ENCODE peak calls at places on chromosome 20, in ten cellular contexts. Y is fibroblast of lung; Z is astrocyte of the spinal cord; M is kidney epithelial cell; S is cardiac muscle cell; F is right atrium auricular region; C is CD8-positive, alpha-beta T cell; T is GM12865; Q is CD4-positive, alpha-beta memory T cell; N is stomach. B is an unnamed sample.

GRCh38 chr20:15045246-15045645 is 707.8 kb upstream of the FLRT3 start:
- DNase-seq in Y (peak), Z (no peak), M (no peak), S (peak), F (peak), C (no peak), T (no peak), Q (no peak), N (no peak), B (no peak)

GRCh38 chr20:37856932-37857660 is 45.8 kb upstream of the VSTM2L start:
- DNase-seq in Y (peak), Z (peak), M (no peak), S (peak), F (no peak), C (no peak), T (peak), Q (no peak), N (no peak), B (no peak)

GRCh38 chr20:38843346-38843745 is 37.8 kb downstream of the PPP1R16B start:
- DNase-seq in Y (no peak), Z (no peak), M (no peak), S (no peak), F (no peak), C (no peak), T (peak), Q (peak), N (no peak), B (no peak)

GRCh38 chr20:11919571-11919970 is 1.9 kb downstream of the BTBD3 start:
- DNase-seq in Y (no peak), Z (no peak), M (no peak), S (no peak), F (no peak), C (no peak), T (no peak), Q (no peak), N (no peak), B (no peak)

GRCh38 chr20:47392015-47392720 is 35.7 kb upstream of the ZMYND8 start:
- DNase-seq in Y (peak), Z (peak), M (peak), S (peak), F (peak), C (no peak), T (peak), Q (no peak), N (peak), B (no peak)

GRCh38 chr20:43942661-43943285 is 28.1 kb downstream of the TOX2 start:
- DNase-seq in Y (peak), Z (peak), M (peak), S (peak), F (no peak), C (no peak), T (peak), Q (no peak), N (no peak), B (peak)

GRCh38 chr20:3115190-3116107 is 30.9 kb upstream of the AVP start:
- DNase-seq in Y (peak), Z (peak), M (peak), S (peak), F (no peak), C (peak), T (peak), Q (no peak), N (no peak), B (peak)

GRCh38 chr20:47181056-47181862 is 175.2 kb downstream of the ZMYND8 start:
- DNase-seq in Y (peak), Z (peak), M (peak), S (peak), F (no peak), C (no peak), T (peak), Q (no peak), N (peak), B (peak)

GRCh38 chr20:4154958-4155411 is 139.6 kb upstream of the RNF24 start:
- DNase-seq in Y (no peak), Z (no peak), M (no peak), S (no peak), F (no peak), C (peak), T (no peak), Q (no peak), N (peak), B (no peak)

GRCh38 chr20:23350855-23351838 is 556 bp downstream of the NXT1 start:
- DNase-seq in Y (peak), Z (peak), M (no peak), S (peak), F (peak), C (peak), T (peak), Q (peak), N (peak), B (peak)

GRCh38 chr20:20548527-20549266 is 163.7 kb downstream of the RALGAPA2 start:
- DNase-seq in Y (no peak), Z (no peak), M (no peak), S (no peak), F (no peak), C (no peak), T (no peak), Q (no peak), N (peak), B (no peak)

GRCh38 chr20:51910202-51911050 is 108.1 kb upstream of the SALL4 start:
- DNase-seq in Y (no peak), Z (peak), M (no peak), S (no peak), F (no peak), C (no peak), T (no peak), Q (no peak), N (no peak), B (no peak)

GRCh38 chr20:38175221-38176030 is 10.4 kb upstream of the TGM2 start:
- DNase-seq in Y (no peak), Z (no peak), M (no peak), S (no peak), F (no peak), C (no peak), T (no peak), Q (no peak), N (no peak), B (no peak)

GRCh38 chr20:21105429-21106170 is 558 bp downstream of the LINC00237 start:
- DNase-seq in Y (no peak), Z (no peak), M (no peak), S (no peak), F (no peak), C (no peak), T (no peak), Q (no peak), N (no peak), B (no peak)

GRCh38 chr20:16404640-16405039 is 168.6 kb downstream of the KIF16B start:
- DNase-seq in Y (no peak), Z (no peak), M (no peak), S (no peak), F (no peak), C (no peak), T (no peak), Q (no peak), N (no peak), B (no peak)

GRCh38 chr20:44448753-44449546 is 26.7 kb upstream of the TTPAL start:
- DNase-seq in Y (no peak), Z (no peak), M (no peak), S (peak), F (no peak), C (no peak), T (peak), Q (no peak), N (no peak), B (peak)

GRCh38 chr20:40304119-40304518 is 384.9 kb downstream of the MAFB start:
- DNase-seq in Y (no peak), Z (no peak), M (no peak), S (no peak), F (no peak), C (no peak), T (no peak), Q (no peak), N (no peak), B (no peak)

GRCh38 chr20:19849341-19850189 is 91.5 kb downstream of the RIN2 start:
- DNase-seq in Y (peak), Z (peak), M (no peak), S (peak), F (no peak), C (no peak), T (no peak), Q (no peak), N (no peak), B (no peak)

GRCh38 chr20:47535088-47535487 is 33.4 kb downstream of the NCOA3 start:
- DNase-seq in Y (no peak), Z (no peak), M (no peak), S (no peak), F (no peak), C (no peak), T (peak), Q (no peak), N (no peak), B (peak)

GRCh38 chr20:32040142-32040953 is 11.7 kb upstream of the HCK start:
- DNase-seq in Y (no peak), Z (no peak), M (no peak), S (no peak), F (no peak), C (no peak), T (peak), Q (no peak), N (no peak), B (no peak)

GRCh38 chr20:20630551-20630950 is 81.9 kb downstream of the RALGAPA2 start:
- DNase-seq in Y (no peak), Z (no peak), M (no peak), S (no peak), F (no peak), C (no peak), T (no peak), Q (no peak), N (no peak), B (no peak)

GRCh38 chr20:33871362-33871761 is 60.2 kb downstream of the CHMP4B start:
- DNase-seq in Y (peak), Z (no peak), M (no peak), S (peak), F (no peak), C (no peak), T (no peak), Q (no peak), N (peak), B (no peak)
- H3K4me3 ChIP-seq in Y (peak), Z (no peak), M (no peak), S (no peak), F (peak), C (no peak), T (no peak), Q (no peak), N (peak), B (no peak)

GRCh38 chr20:18009116-18009515 is 40.3 kb downstream of the MGME1 start:
- DNase-seq in Y (no peak), Z (no peak), M (no peak), S (no peak), F (no peak), C (no peak), T (no peak), Q (no peak), N (no peak), B (no peak)
- H3K4me3 ChIP-seq in Y (no peak), Z (no peak), M (no peak), S (no peak), F (no peak), C (no peak), T (no peak), Q (no peak), N (no peak), B (no peak)

GRCh38 chr20:45909336-45909808 is 2.6 kb downstream of the PLTP start:
- DNase-seq in Y (no peak), Z (no peak), M (no peak), S (no peak), F (no peak), C (no peak), T (no peak), Q (no peak), N (no peak), B (no peak)

GRCh38 chr20:45908086-45908485 is 3.9 kb downstream of the PLTP start:
- DNase-seq in Y (no peak), Z (no peak), M (no peak), S (no peak), F (no peak), C (no peak), T (no peak), Q (no peak), N (no peak), B (no peak)

GRCh38 chr20:45911486-45912343 is at the start of gene PLTP:
- DNase-seq in Y (peak), Z (peak), M (no peak), S (peak), F (peak), C (peak), T (peak), Q (peak), N (peak), B (no peak)

GRCh38 chr20:45910670-45911485 is 1.1 kb downstream of the PLTP start:
- DNase-seq in Y (peak), Z (peak), M (peak), S (peak), F (peak), C (peak), T (peak), Q (peak), N (peak), B (peak)

GRCh38 chr20:45909817-45910669 is 1.9 kb downstream of the PLTP start:
- DNase-seq in Y (no peak), Z (no peak), M (no peak), S (no peak), F (no peak), C (no peak), T (no peak), Q (no peak), N (no peak), B (no peak)
- H3K4me3 ChIP-seq in Y (peak), Z (peak), M (no peak), S (no peak), F (peak), C (peak), T (peak), Q (no peak), N (peak), B (peak)

DNA sequence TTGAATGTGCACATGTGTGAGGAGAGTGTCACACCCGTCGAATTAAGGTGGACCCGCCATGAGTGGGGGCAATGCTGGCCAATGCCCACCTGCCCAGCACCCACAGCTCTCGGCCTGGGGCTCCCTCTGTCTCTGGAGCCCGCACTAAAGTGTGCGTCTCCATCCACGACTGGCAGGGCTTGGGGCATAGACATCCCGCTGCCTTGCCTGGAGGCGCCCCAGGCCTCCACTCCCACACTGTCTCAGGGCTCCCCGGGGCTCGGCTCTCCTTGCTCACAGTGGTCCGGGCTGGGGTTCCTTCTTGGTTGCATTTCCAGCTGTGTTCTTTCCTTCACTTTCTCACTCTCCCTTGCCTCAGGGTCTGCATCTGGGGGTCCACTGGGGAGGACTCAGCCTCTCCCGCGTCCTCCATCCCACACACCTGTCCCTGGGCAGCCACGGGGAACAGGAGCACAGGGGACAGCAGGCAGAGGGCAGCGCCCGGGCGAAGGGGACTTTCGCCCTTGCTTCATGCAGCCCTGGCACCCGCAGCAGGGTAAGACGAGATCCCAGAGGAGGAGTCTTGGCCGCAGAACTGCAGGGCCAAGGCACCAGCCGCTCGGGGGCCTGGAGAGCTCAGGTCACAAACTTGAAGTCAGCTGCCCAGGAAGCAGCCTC is 20.1 kb upstream of the MRGBP start:
- DNase-seq in Y (no peak), Z (no peak), M (no peak), S (no peak), F (no peak), C (no peak), T (no peak), Q (no peak), N (no peak), B (no peak)
- H3K4me3 ChIP-seq in Y (no peak), Z (no peak), M (peak), S (no peak), F (no peak), C (peak), T (no peak), Q (peak), N (no peak), B (peak)

DNA sequence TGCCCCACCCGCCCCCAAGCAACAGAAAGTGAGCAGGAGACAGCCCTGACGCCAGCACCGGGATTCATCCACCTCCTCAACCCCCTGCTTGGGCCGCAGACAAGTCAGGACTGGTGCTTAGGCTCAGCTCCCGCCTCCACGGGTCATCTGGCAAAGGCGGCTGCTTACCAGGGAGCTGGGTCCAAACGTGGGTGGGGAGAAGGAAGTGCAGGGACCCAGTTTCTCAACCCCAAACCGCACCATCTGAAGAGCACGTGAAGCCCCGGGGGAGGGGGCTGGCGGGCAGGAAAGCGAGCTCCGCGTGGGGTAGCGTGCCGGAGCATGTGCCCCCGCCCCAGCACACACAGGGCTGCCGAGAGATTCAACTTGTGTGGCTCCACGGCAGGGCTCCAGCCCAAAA is 87.2 kb downstream of the BMP7 start:
- DNase-seq in Y (no peak), Z (no peak), M (no peak), S (no peak), F (no peak), C (no peak), T (no peak), Q (no peak), N (no peak), B (no peak)
- H3K4me3 ChIP-seq in Y (no peak), Z (no peak), M (no peak), S (no peak), F (no peak), C (no peak), T (no peak), Q (no peak), N (no peak), B (no peak)

DNA sequence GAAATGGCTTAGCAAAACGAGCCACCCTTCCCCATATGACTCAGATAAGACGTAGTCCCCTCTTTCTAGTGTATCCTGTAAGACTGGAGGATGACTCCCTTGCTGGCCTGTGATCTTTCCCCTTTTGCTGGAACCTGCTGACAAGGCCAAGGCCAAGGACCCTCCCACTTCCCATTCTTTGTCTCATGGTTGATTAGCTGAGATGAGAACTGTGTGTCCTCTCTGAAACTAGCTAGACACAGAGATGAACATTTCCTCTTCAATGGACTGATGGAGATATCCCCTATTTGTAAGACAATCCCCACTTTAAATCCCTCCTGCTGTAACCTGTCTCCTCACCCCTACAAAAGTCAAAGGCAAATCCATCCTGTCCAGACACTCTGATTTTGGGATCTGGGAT is 33.4 kb upstream of the SCRT2 start:
- DNase-seq in Y (no peak), Z (no peak), M (no peak), S (no peak), F (no peak), C (no peak), T (no peak), Q (no peak), N (no peak), B (no peak)
- H3K4me3 ChIP-seq in Y (no peak), Z (no peak), M (no peak), S (no peak), F (no peak), C (no peak), T (no peak), Q (no peak), N (no peak), B (no peak)

DNA sequence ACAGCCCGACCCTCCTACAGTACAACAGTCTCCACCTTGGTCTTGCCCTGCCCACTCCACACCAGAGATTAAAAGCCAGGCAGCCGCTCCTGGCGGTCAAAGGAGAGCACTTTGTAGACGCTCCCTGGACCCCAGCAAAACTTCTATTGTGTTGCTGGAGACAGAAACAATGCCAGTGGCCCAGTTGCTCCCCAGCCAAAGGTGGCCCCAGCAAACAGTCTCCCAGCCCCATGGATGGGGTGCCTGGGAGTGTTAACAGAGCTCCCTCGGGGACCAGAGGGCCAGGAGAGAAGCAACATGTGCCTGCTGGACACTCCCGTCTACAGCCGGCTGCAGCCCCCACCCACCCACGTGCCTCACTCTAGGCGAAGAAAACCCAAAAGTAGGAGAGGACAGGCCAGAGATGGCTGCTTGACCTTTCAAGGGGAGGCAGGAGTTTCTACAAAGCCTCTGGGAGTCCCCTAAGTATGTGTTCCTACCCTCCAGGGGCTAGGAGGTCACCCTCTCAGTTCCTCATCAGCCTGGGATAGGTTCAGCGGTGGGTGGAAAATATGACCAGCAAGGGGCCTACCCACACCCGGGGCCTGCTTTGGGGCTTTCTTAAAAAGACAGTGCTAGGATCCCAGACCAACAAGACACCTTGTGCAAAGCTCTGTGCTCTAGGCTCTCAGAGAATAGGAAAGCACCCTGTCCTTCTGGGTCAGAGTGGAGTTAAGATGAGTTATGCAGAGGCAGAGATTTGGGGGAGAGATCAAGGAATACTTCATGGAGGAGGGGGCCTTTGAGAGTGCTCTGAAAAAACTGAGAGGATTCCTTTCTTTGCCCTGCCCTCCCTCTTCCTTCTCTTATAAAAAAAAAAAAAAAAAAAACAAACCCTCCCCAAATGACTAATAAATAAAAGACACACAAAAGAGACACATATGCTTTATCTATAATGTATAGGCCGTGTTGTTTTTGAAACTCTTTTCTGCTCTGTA is 19.0 kb upstream of the PREX1 start:
- DNase-seq in Y (no peak), Z (no peak), M (no peak), S (peak), F (no peak), C (no peak), T (peak), Q (no peak), N (no peak), B (no peak)
- H3K4me3 ChIP-seq in Y (no peak), Z (no peak), M (no peak), S (no peak), F (no peak), C (no peak), T (peak), Q (no peak), N (no peak), B (no peak)

GRCh38 chr20:35619196-35620095 is 3.8 kb downstream of the SPAG4 start:
- DNase-seq in Y (peak), Z (peak), M (peak), S (peak), F (peak), C (peak), T (peak), Q (peak), N (peak), B (peak)

GRCh38 chr20:35618372-35619131 is 2.9 kb downstream of the SPAG4 start:
- DNase-seq in Y (peak), Z (peak), M (no peak), S (peak), F (peak), C (peak), T (peak), Q (peak), N (no peak), B (no peak)

GRCh38 chr20:35616465-35617396 is 1.1 kb downstream of the SPAG4 start:
- DNase-seq in Y (peak), Z (peak), M (peak), S (peak), F (peak), C (peak), T (peak), Q (peak), N (peak), B (peak)

GRCh38 chr20:35617397-35618031 is 1.9 kb downstream of the SPAG4 start:
- DNase-seq in Y (peak), Z (peak), M (peak), S (peak), F (peak), C (peak), T (peak), Q (peak), N (peak), B (no peak)

DNA sequence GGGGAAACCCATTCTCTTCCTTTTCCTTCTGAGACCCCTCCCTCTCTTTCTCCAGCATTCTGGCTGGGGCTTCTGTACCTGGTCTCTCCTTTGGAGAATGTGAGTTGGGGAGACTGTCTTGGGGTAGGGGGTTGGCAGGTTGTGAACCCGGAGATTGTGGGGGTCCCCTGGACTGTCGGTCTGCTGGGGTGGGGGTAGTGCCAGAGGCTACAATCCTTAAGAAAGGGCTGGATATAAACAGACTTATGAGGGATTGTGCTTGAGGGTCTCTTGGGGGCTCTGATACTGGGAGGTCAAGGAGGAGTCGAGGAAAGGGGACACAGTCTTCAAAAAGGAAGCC is 2.4 kb downstream of the SPAG4 start:
- DNase-seq in Y (no peak), Z (no peak), M (no peak), S (no peak), F (no peak), C (no peak), T (no peak), Q (no peak), N (no peak), B (no peak)
- H3K4me3 ChIP-seq in Y (peak), Z (peak), M (peak), S (peak), F (peak), C (peak), T (peak), Q (peak), N (peak), B (no peak)